ENCODE peak calls at places on chromosomes 1 and 21, in ten cellular contexts. L is ovary; P is HFF-Myc; W is GM23338; O is aorta; M is CD4-positive, alpha-beta T cell; V is HFFc6; T is NCI-H2081; X is K562; Y is GF-D8. K is an unnamed sample.

GRCh38 chr1:10060311-10061100 is 27.7 kb downstream of the UBE4B start:
- DNase-seq in X (no peak), O (peak), Y (no peak), W (no peak), P (no peak), M (no peak), V (no peak), L (no peak), T (no peak), K (no peak)

GRCh38 chr1:221098462-221099406 is 219.5 kb downstream of the HLX start:
- DNase-seq in M (no peak), L (no peak), X (no peak), V (peak), T (no peak), P (no peak), O (no peak), Y (peak), W (no peak), K (no peak)

GRCh38 chr1:154418898-154419619 is 13.9 kb downstream of the IL6R start:
- DNase-seq in W (no peak), T (no peak), M (no peak), L (no peak), X (no peak), Y (no peak), O (no peak), P (no peak), V (no peak), K (no peak)

GRCh38 chr1:105087496-105087895 is 1337.8 kb downstream of the AMY1C start:
- DNase-seq in W (no peak), V (no peak), L (no peak), O (no peak), X (no peak), P (no peak), T (no peak), Y (no peak), M (no peak), K (no peak)

GRCh38 chr1:49036700-49037099 is 260.0 kb upstream of the BEND5 start:
- DNase-seq in V (no peak), O (no peak), Y (no peak), T (no peak), X (no peak), P (no peak), L (no peak), M (no peak), W (peak), K (no peak)

GRCh38 chr1:245207056-245207638 is 52.4 kb downstream of the KIF26B start:
- DNase-seq in P (no peak), T (no peak), L (no peak), W (no peak), Y (no peak), M (no peak), X (no peak), V (no peak), O (no peak), K (no peak)

GRCh38 chr1:209805875-209806760 is at the start of gene IRF6:
- DNase-seq in W (peak), M (peak), T (peak), Y (no peak), O (peak), V (peak), X (peak), P (no peak), L (peak), K (peak)

GRCh38 chr1:42142894-42143675 is 10.1 kb upstream of the GUCA2B start:
- DNase-seq in V (no peak), X (no peak), P (no peak), Y (no peak), L (no peak), W (no peak), O (no peak), T (no peak), M (no peak), K (no peak)

GRCh38 chr1:155207578-155208405 is at the start of gene THBS3:
- DNase-seq in V (no peak), L (peak), M (no peak), O (peak), T (peak), W (peak), X (peak), Y (no peak), P (no peak), K (no peak)

GRCh38 chr1:156498447-156499193 is 2.0 kb downstream of the MEF2D start:
- DNase-seq in P (no peak), M (no peak), Y (no peak), L (peak), X (no peak), V (peak), O (no peak), T (no peak), W (peak), K (no peak)

GRCh38 chr1:227372662-227373061 is 54.4 kb upstream of the CDC42BPA start:
- DNase-seq in X (no peak), Y (no peak), P (no peak), L (no peak), V (peak), O (no peak), W (no peak), M (no peak), T (no peak), K (no peak)

GRCh38 chr1:71817028-71817427 is 465.3 kb downstream of the NEGR1 start:
- DNase-seq in W (no peak), T (no peak), Y (no peak), O (no peak), L (no peak), P (no peak), V (no peak), X (no peak), M (no peak), K (no peak)

GRCh38 chr1:50105430-50105829 is 3.3 kb upstream of the ELAVL4 start:
- DNase-seq in V (no peak), O (no peak), L (no peak), M (no peak), Y (no peak), W (peak), X (peak), T (peak), P (no peak), K (no peak)

GRCh38 chr1:2466270-2466665 is 9.8 kb upstream of the PLCH2 start:
- DNase-seq in O (no peak), T (no peak), X (no peak), W (no peak), L (no peak), P (no peak), V (no peak), Y (no peak), M (no peak), K (no peak)

GRCh38 chr1:35656148-35656862 is 15.0 kb upstream of the PSMB2 start:
- DNase-seq in L (no peak), M (no peak), W (no peak), Y (no peak), T (no peak), P (no peak), X (no peak), O (no peak), V (peak), K (no peak)

GRCh38 chr1:67853704-67854103 is 20.4 kb upstream of the GNG12 start:
- DNase-seq in M (no peak), X (peak), P (peak), W (peak), T (peak), Y (no peak), V (peak), L (peak), O (peak), K (peak)

GRCh38 chr1:11144563-11145256 is 44.4 kb upstream of the ANGPTL7 start:
- DNase-seq in X (no peak), V (no peak), M (no peak), O (no peak), L (no peak), P (no peak), W (no peak), Y (no peak), T (no peak), K (no peak)

GRCh38 chr1:73744985-73745384 is 453.0 kb downstream of the LRRIQ3 start:
- DNase-seq in L (no peak), T (no peak), P (no peak), W (no peak), V (no peak), X (no peak), O (no peak), Y (no peak), M (no peak), K (no peak)

GRCh38 chr1:244918422-244919319 is 54.3 kb upstream of the HNRNPU start:
- DNase-seq in M (peak), X (peak), L (peak), Y (peak), V (no peak), P (no peak), T (peak), W (peak), O (peak), K (peak)

GRCh38 chr1:39255212-39255611 is 50.7 kb downstream of the MACF1 start:
- DNase-seq in W (no peak), M (no peak), V (peak), X (no peak), Y (no peak), L (no peak), P (no peak), O (no peak), T (no peak), K (no peak)

GRCh38 chr1:184882649-184883303 is 91.5 kb downstream of the NIBAN1 start:
- DNase-seq in W (peak), V (no peak), L (no peak), P (no peak), O (peak), T (no peak), Y (no peak), X (no peak), M (no peak), K (no peak)

GRCh38 chr1:94329986-94330385 is 88.2 kb upstream of the ABCD3 start:
- DNase-seq in Y (no peak), P (no peak), V (no peak), M (no peak), X (no peak), T (no peak), W (peak), L (no peak), O (no peak), K (no peak)

GRCh38 chr1:160133990-160134770 is 17.2 kb upstream of the ATP1A4 start:
- DNase-seq in M (no peak), X (no peak), O (peak), P (no peak), V (no peak), L (no peak), W (no peak), Y (no peak), T (no peak), K (no peak)

GRCh38 chr1:242199861-242200458 is 201.1 kb upstream of the MAP1LC3C start:
- DNase-seq in V (no peak), L (no peak), X (no peak), O (no peak), W (no peak), M (no peak), Y (no peak), P (no peak), T (no peak), K (no peak)

GRCh38 chr1:66633128-66633527 is 99.2 kb downstream of the SGIP1 start:
- DNase-seq in X (no peak), P (no peak), T (no peak), Y (no peak), M (no peak), V (no peak), O (no peak), W (no peak), L (no peak), K (no peak)

GRCh38 chr1:206021796-206022365 is 1.8 kb downstream of the CTSE start:
- DNase-seq in P (no peak), V (peak), L (no peak), Y (no peak), O (no peak), W (no peak), M (no peak), X (no peak), T (no peak), K (no peak)

GRCh38 chr1:2318294-2319278 is 72.8 kb downstream of the MORN1 start:
- DNase-seq in O (no peak), L (no peak), X (no peak), P (no peak), Y (no peak), M (no peak), V (no peak), W (no peak), T (peak), K (no peak)

GRCh38 chr21:45477176-45478114 is 64.8 kb downstream of the SLC19A1 start:
- DNase-seq in P (no peak), L (no peak), O (no peak), T (no peak), X (no peak), Y (no peak), W (no peak), V (no peak), M (no peak), K (no peak)

GRCh38 chr1:223244366-223245103 is 101.5 kb upstream of the TLR5 start:
- DNase-seq in X (peak), M (no peak), V (peak), L (no peak), Y (no peak), T (no peak), P (no peak), O (no peak), W (no peak), K (no peak)

GRCh38 chr1:210467440-210468040 is 138.8 kb downstream of the HHAT start:
- DNase-seq in V (no peak), W (no peak), X (no peak), M (no peak), P (peak), L (no peak), T (no peak), O (no peak), Y (no peak), K (no peak)

GRCh38 chr21:44425307-44425894 is 29.9 kb upstream of the LRRC3 start:
- DNase-seq in L (peak), T (peak), W (no peak), O (peak), P (no peak), Y (no peak), X (no peak), M (peak), V (no peak), K (no peak)